ENCODE peak calls at places on chromosome 18, in six cellular contexts. One of them, this sample, is unnamed.

GRCh38 chr18:45412577-45412976 is 202.7 kb upstream of the SLC14A2 start:
- DNase-seq in B cell: no peak
- DNase-seq in gastrocnemius medialis: no peak
- DNase-seq in ecto neural progenitor cell: no peak
- DNase-seq in HT-29: no peak
- DNase-seq in NCI-H774: no peak
- DNase-seq in this sample: no peak

GRCh38 chr18:79755496-79756142 is 42.1 kb upstream of the KCNG2 start:
- DNase-seq in B cell: no peak
- DNase-seq in gastrocnemius medialis: no peak
- DNase-seq in ecto neural progenitor cell: no peak
- DNase-seq in HT-29: no peak
- DNase-seq in NCI-H774: no peak
- DNase-seq in this sample: no peak

GRCh38 chr18:41459657-41460056 is 495.4 kb upstream of the PIK3C3 start:
- DNase-seq in B cell: no peak
- DNase-seq in gastrocnemius medialis: no peak
- DNase-seq in ecto neural progenitor cell: no peak
- DNase-seq in HT-29: no peak
- DNase-seq in NCI-H774: no peak
- DNase-seq in this sample: no peak

GRCh38 chr18:3328522-3328921 is 66.6 kb downstream of the MYL12B start:
- DNase-seq in B cell: no peak
- DNase-seq in gastrocnemius medialis: no peak
- DNase-seq in ecto neural progenitor cell: no peak
- DNase-seq in HT-29: no peak
- DNase-seq in NCI-H774: no peak
- DNase-seq in this sample: no peak

GRCh38 chr18:34999734-35000397 is 41.3 kb upstream of the MAPRE2 start:
- DNase-seq in B cell: no peak
- DNase-seq in gastrocnemius medialis: no peak
- DNase-seq in ecto neural progenitor cell: peak; percentile 69
- DNase-seq in HT-29: no peak
- DNase-seq in NCI-H774: no peak
- DNase-seq in this sample: no peak

GRCh38 chr18:58257461-58257860 is 213.4 kb downstream of the NEDD4L start:
- DNase-seq in B cell: no peak
- DNase-seq in gastrocnemius medialis: peak; percentile 67
- DNase-seq in ecto neural progenitor cell: no peak
- DNase-seq in HT-29: no peak
- DNase-seq in NCI-H774: no peak
- DNase-seq in this sample: no peak

GRCh38 chr18:64742898-64743297 is 594.0 kb upstream of the LINC00305 start:
- DNase-seq in B cell: no peak
- DNase-seq in gastrocnemius medialis: no peak
- DNase-seq in ecto neural progenitor cell: no peak
- DNase-seq in HT-29: no peak
- DNase-seq in NCI-H774: no peak
- DNase-seq in this sample: no peak

GRCh38 chr18:12033643-12034025 is 52.3 kb downstream of the IMPA2 start:
- DNase-seq in B cell: no peak
- DNase-seq in gastrocnemius medialis: no peak
- DNase-seq in ecto neural progenitor cell: no peak
- DNase-seq in HT-29: no peak
- DNase-seq in NCI-H774: no peak
- DNase-seq in this sample: peak; percentile 13

GRCh38 chr18:76874643-76875389 is 52.5 kb downstream of the ZNF236 start:
- DNase-seq in B cell: no peak
- DNase-seq in gastrocnemius medialis: no peak
- DNase-seq in ecto neural progenitor cell: no peak
- DNase-seq in HT-29: no peak
- DNase-seq in NCI-H774: no peak
- DNase-seq in this sample: no peak

This sample was measured in osteocyte.